ENCODE peak calls at places on chromosomes 11 and 22, in five cellular contexts. X is right atrium auricular region; D is AG04449; A is activated CD8-positive, alpha-beta T cell treated with anti-CD3 and anti-CD28 coated beads for 36 hours; R is uterus. T is an unnamed sample.

GRCh38 chr22:48586799-48587185 is 1240.9 kb downstream of the BRD1 start:
- DNase-seq in R (no peak), X (no peak), A (no peak), D (no peak), T (no peak)

GRCh38 chr11:69511358-69512015 is 30.0 kb downstream of the LINC01488 start:
- DNase-seq in A (no peak), X (no peak), R (no peak), D (no peak), T (peak)

GRCh38 chr11:73288873-73289707 is 17.0 kb downstream of the P2RY6 start:
- DNase-seq in A (peak), X (peak), R (peak), D (no peak), T (peak)

GRCh38 chr22:28929197-28929596 is 45.8 kb downstream of the ZNRF3 start:
- DNase-seq in R (no peak), X (no peak), D (no peak), A (no peak), T (no peak)

GRCh38 chr22:46696225-46696518 is 41.9 kb downstream of the CERK start:
- DNase-seq in R (no peak), A (no peak), X (no peak), D (no peak), T (no peak)

GRCh38 chr11:86198156-86198555 is 46.4 kb upstream of the EED start:
- DNase-seq in D (no peak), R (no peak), A (no peak), X (no peak), T (no peak)

GRCh38 chr11:26777276-26777939 is 55.5 kb upstream of the SLC5A12 start:
- DNase-seq in R (no peak), A (no peak), D (no peak), X (no peak), T (no peak)

GRCh38 chr11:108302121-108302785 is 79.4 kb downstream of the ATM start:
- DNase-seq in R (no peak), A (no peak), D (no peak), X (no peak), T (no peak)

GRCh38 chr11:113725411-113725810 is 19.3 kb upstream of the TMPRSS5 start:
- DNase-seq in A (no peak), R (no peak), X (no peak), D (no peak), T (no peak)
- TF ChIP-seq CTCF in A (no peak), R (no peak), X (no peak), D (no peak), T (no peak)

GRCh38 chr22:24707477-24707816 is 67.1 kb downstream of the PIWIL3 start:
- DNase-seq in X (no peak), A (no peak), D (no peak), R (no peak), T (no peak)
- TF ChIP-seq CTCF in X (peak), A (no peak), D (no peak), R (no peak), T (no peak)

GRCh38 chr11:44785856-44786606 is 59.3 kb downstream of the TSPAN18 start:
- DNase-seq in D (no peak), R (no peak), A (peak), X (no peak), T (no peak)
- TF ChIP-seq CTCF in D (peak), R (no peak), A (peak), X (no peak), T (peak)

DNA sequence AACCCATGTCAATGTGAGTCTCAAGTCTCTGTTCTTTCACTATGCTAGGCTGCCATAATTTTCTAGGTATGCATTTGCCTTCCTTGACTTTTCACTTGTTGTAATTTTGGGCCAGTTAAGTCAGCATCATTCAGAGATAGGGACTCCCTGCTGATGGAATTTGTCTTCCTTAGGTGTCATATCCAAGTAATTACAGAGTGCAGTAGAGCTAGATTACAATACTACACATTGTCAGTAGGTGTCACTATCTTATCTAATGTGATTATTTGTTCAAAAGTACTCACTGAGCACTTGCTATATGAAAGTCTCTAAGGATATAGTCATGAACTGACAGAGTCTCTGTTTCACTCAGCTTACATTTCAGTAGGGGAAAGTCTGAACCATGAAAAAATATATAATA is 25.0 kb upstream of the SYN3 start:
- DNase-seq in A (no peak), X (no peak), D (no peak), R (no peak), T (no peak)
- TF ChIP-seq CTCF in A (peak), X (no peak), D (no peak), R (no peak), T (no peak)

GRCh38 chr11:125164422-125165110 is at the start of gene PKNOX2:
- DNase-seq in D (no peak), R (peak), A (peak), X (peak), T (no peak)
- TF ChIP-seq CTCF in D (peak), R (peak), A (peak), X (peak), T (peak)

DNA sequence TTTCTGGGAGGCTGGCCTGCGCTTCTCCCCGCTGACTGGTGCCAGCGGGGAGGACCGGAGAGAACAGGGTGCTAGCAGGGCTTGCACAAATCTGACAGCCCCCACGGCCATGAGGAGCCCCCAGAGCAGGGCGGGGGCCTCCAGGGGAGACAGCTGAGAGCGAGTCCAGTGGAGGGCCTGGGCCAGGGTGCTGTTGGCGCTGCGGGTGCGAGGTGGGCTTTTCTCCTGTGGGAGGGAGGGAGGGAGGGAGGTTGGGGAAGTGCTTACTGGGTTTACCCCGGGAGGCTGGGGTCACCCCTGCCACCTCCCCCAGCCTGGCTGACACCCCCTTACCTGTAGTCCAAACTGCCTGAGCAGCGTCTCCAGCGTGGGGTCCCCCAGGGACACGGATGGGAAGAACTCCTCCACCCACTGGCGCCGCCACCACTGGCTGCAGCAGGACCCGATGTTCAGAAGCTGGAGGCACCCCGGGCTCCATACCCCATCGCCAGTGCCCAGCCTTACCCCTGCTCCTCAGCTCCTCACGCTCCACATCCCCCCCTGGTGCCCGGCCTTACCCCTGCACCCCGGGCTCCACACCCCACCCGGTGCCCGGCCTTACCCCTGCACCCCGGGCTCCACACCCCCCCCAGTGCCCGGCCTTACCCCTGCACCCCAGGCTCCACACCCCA is 3.9 kb downstream of the LMF2 start:
- DNase-seq in D (no peak), X (no peak), A (peak), R (no peak), T (no peak)
- TF ChIP-seq CTCF in D (peak), X (no peak), A (no peak), R (no peak), T (no peak)

GRCh38 chr22:38824587-38824986 is 19.2 kb downstream of the NPTXR start:
- DNase-seq in X (no peak), D (no peak), R (no peak), A (peak), T (peak)
- TF ChIP-seq CTCF in X (peak), D (peak), R (peak), A (no peak), T (peak)

T was measured in AG09319.